ENCODE peak calls at places on chromosomes 1 and 21, in four cellular contexts. U is hepatocyte, K is GM23248, Q is HCT116. P is an unnamed sample.

GRCh38 chr1:99171126-99171813 is 93.0 kb upstream of the PLPPR4 start:
- DNase-seq in U (peak; percentile 42), Q (no peak), K (no peak), P (no peak)

GRCh38 chr1:180233191-180234011 is 3.3 kb downstream of the LHX4 start:
- DNase-seq in K (no peak), U (no peak), Q (no peak), P (no peak)

GRCh38 chr1:15158506-15159165 is 5.1 kb downstream of the TMEM51 start:
- DNase-seq in K (peak; percentile 66), U (peak; percentile 70), Q (no peak), P (no peak)

GRCh38 chr1:11761988-11762406 is at the start of gene C1orf167:
- DNase-seq in Q (no peak), U (peak; percentile 54), K (no peak), P (no peak)

GRCh38 chr1:209759829-209760359 is 4.0 kb downstream of the TRAF3IP3 start:
- DNase-seq in K (no peak), Q (no peak), U (no peak), P (no peak)

GRCh38 chr1:40162791-40163441 is 1.7 kb downstream of the RLF start:
- DNase-seq in K (peak; percentile 73), Q (no peak), U (no peak), P (no peak)

GRCh38 chr1:151416231-151416630 is 16.9 kb downstream of the PSMB4 start:
- DNase-seq in Q (no peak), K (peak; percentile 82), U (no peak), P (peak; percentile 27)

GRCh38 chr1:224127925-224128819 is 14.3 kb downstream of the FBXO28 start:
- DNase-seq in U (no peak), K (peak; percentile 67), Q (no peak), P (no peak)

GRCh38 chr1:201883786-201884185 is 4.9 kb upstream of the SHISA4 start:
- DNase-seq in Q (peak; percentile 41), K (peak; percentile 87), U (no peak), P (no peak)

GRCh38 chr1:163083690-163084089 is 14.5 kb downstream of the RGS4 start:
- DNase-seq in Q (no peak), U (no peak), K (peak; percentile 71), P (no peak)

GRCh38 chr1:239997160-239997514 is 94.5 kb upstream of the FMN2 start:
- DNase-seq in Q (no peak), U (no peak), K (no peak), P (no peak)

GRCh38 chr21:29208666-29209059 is 78.2 kb downstream of the MAP3K7CL start:
- DNase-seq in Q (no peak), U (no peak), K (peak; percentile 91), P (peak; percentile 91)

GRCh38 chr1:246492611-246493245 is 14.4 kb downstream of the SMYD3 start:
- DNase-seq in K (peak; percentile 89), Q (peak; percentile 39), U (peak; percentile 87), P (peak; percentile 79)

GRCh38 chr1:240854367-240854766 is 242.4 kb upstream of the GREM2 start:
- DNase-seq in K (peak; percentile 92), U (no peak), Q (no peak), P (no peak)

GRCh38 chr1:201546093-201546492 is 7.2 kb downstream of the NAV1 start:
- DNase-seq in U (no peak), Q (peak; percentile 32), K (no peak), P (peak; percentile 58)

DNA sequence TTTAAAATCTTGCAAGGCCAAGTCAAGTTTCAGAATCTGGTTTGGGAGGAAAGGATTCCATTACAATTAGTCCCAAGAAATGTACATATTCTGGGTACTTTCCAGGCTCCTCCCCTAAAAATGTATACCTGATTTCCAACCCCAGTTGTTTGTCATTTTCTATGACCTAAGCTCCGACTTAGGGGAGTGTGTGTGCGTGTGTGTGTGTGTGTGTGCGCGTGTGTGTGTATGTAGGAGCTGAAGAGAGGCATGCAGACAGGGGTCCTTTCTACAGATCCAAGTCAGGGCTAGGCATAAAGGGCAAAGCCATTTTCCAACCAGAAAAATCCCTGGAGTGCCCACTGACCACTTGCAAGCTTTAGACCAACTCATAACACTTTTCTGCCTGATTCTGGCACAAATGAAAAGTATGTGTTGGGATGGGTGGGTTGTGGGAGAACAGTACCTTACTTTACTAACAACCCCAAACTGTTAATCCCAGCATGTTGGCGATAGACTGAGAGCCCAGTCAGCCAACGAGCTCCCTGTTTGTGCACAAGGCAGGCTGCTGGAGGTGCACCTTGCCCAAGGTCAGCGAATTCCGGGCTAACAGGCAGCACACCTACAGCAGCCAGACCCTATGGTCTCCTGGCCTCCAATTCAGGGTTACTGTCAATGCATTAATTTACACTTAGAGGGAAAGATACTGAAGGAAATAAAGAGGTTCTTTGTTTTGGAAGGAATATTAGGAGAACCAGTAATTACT is 1.7 kb downstream of the TRABD2B start:
- DNase-seq in Q (no peak), K (no peak), U (no peak), P (no peak)
- TF ChIP-seq EZH2 in Q (no peak), K (no peak), U (no peak), P (no peak)

GRCh38 chr21:37803076-37803475 is 113.2 kb downstream of the KCNJ6 start:
- DNase-seq in U (no peak), K (no peak), Q (no peak), P (no peak)
- H3K9me3 ChIP-seq in U (no peaks in the 10 kb centered on the region), K (no peaks in the 10 kb centered on the region), Q (no peaks in the 10 kb centered on the region), P (no peaks in the 10 kb centered on the region)

GRCh38 chr1:92858564-92859399 is 26.9 kb downstream of the RPL5 start:
- DNase-seq in Q (peak; percentile 67), U (peak; percentile 89), K (peak; percentile 89), P (peak; percentile 90)
- H3K4me3 ChIP-seq in Q (no peak overlapping the region), U (no peak overlapping the region), K (peak overlapping the region; percentile 24), P (peak overlapping the region; percentile 1)

GRCh38 chr1:213987876-213988638 is at the start of gene PROX1:
- DNase-seq in U (peak; percentile 91), Q (no peak), K (peak; percentile 92), P (peak; percentile 90)

GRCh38 chr1:213985181-213986019 is 2.4 kb upstream of the PROX1 start:
- DNase-seq in U (peak; percentile 48), K (no peak), Q (no peak), P (peak; percentile 18)

GRCh38 chr1:213986020-213986924 is 1.5 kb upstream of the PROX1 start:
- DNase-seq in U (no peak), K (no peak), Q (no peak), P (no peak)

GRCh38 chr1:213987422-213987875 is 324 bp upstream of the PROX1 start:
- DNase-seq in Q (no peak), K (peak; percentile 68), U (peak; percentile 76), P (no peak)

DNA sequence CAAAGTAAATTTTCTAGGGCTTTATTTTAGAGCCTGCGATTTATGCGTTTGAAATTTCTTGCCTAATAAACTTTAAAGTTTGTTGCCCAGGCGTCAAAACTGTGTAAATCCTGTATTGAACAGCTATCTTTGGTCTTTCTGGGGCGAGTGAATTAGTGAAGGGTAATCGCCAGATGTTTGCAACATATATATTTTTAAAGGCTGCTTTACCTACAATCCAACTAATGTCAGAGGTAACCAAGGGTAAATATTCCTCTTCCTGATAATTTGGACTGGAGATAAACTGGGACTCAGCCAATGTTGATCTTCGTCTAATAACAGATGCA is 885 bp upstream of the PROX1 start:
- DNase-seq in Q (no peak), K (no peak), U (no peak), P (no peak)
- TF ChIP-seq EZH2 in Q (no peak), K (no peak), U (no peak), P (peak; percentile 21)

GRCh38 chr1:19341201-19342076 is 29.3 kb downstream of the SLC66A1 start:
- DNase-seq in U (peak; percentile 82), Q (peak; percentile 62), K (peak; percentile 84), P (peak; percentile 79)
- H3K9me3 ChIP-seq in U (no peaks in the 10 kb centered on the region), Q (no peaks in the 10 kb centered on the region), K (no peaks in the 10 kb centered on the region), P (no peaks in the 10 kb centered on the region)

P was measured in A673.